ENCODE peak calls at places on chromosomes 2 and 18, in five cellular contexts. One of them, this sample, is unnamed.

GRCh38 chr2:235218486-235218907 is 266.7 kb downstream of the SH3BP4 start:
- DNase-seq in AG10803: peak
- DNase-seq in CD4-positive, alpha-beta memory T cell: no peak
- DNase-seq in astrocyte: no peak
- DNase-seq in fibroblast of lung: no peak
- DNase-seq in this sample: no peak

GRCh38 chr18:6593142-6593889 is 136.2 kb upstream of the ARHGAP28 start:
- DNase-seq in AG10803: peak
- DNase-seq in CD4-positive, alpha-beta memory T cell: no peak
- DNase-seq in astrocyte: peak
- DNase-seq in fibroblast of lung: no peak
- DNase-seq in this sample: no peak

GRCh38 chr18:14970027-14970426 is 222.1 kb downstream of the ANKRD30B start:
- DNase-seq in AG10803: peak
- DNase-seq in CD4-positive, alpha-beta memory T cell: no peak
- DNase-seq in astrocyte: no peak
- DNase-seq in fibroblast of lung: peak
- DNase-seq in this sample: no peak

GRCh38 chr2:124382067-124382618 is 357.1 kb downstream of the CNTNAP5 start:
- DNase-seq in AG10803: no peak
- DNase-seq in CD4-positive, alpha-beta memory T cell: no peak
- DNase-seq in astrocyte: no peak
- DNase-seq in fibroblast of lung: no peak
- DNase-seq in this sample: no peak

GRCh38 chr2:127612111-127612822 is 33.7 kb upstream of the GPR17 start:
- DNase-seq in AG10803: no peak
- DNase-seq in CD4-positive, alpha-beta memory T cell: no peak
- DNase-seq in astrocyte: no peak
- DNase-seq in fibroblast of lung: no peak
- DNase-seq in this sample: no peak

GRCh38 chr2:184444217-184444616 is 154.1 kb upstream of the ZNF804A start:
- DNase-seq in AG10803: no peak
- DNase-seq in CD4-positive, alpha-beta memory T cell: no peak
- DNase-seq in astrocyte: no peak
- DNase-seq in fibroblast of lung: no peak
- DNase-seq in this sample: peak

GRCh38 chr2:169254774-169255173 is 107.6 kb downstream of the LRP2 start:
- DNase-seq in AG10803: no peak
- DNase-seq in CD4-positive, alpha-beta memory T cell: no peak
- DNase-seq in astrocyte: no peak
- DNase-seq in fibroblast of lung: no peak
- DNase-seq in this sample: no peak

GRCh38 chr18:7812431-7813063 is 245.4 kb downstream of the PTPRM start:
- DNase-seq in AG10803: peak
- DNase-seq in CD4-positive, alpha-beta memory T cell: no peak
- DNase-seq in astrocyte: peak
- DNase-seq in fibroblast of lung: peak
- DNase-seq in this sample: no peak

GRCh38 chr2:241775223-241776177 is 1.1 kb upstream of the GAL3ST2 start:
- DNase-seq in AG10803: no peak
- DNase-seq in CD4-positive, alpha-beta memory T cell: no peak
- DNase-seq in astrocyte: no peak
- DNase-seq in fibroblast of lung: no peak
- DNase-seq in this sample: no peak

GRCh38 chr2:94947097-94948016 is 76.1 kb downstream of the TEKT4 start:
- DNase-seq in AG10803: no peak
- DNase-seq in CD4-positive, alpha-beta memory T cell: no peak
- DNase-seq in astrocyte: no peak
- DNase-seq in fibroblast of lung: no peak
- DNase-seq in this sample: no peak

GRCh38 chr2:128536925-128537620 is 218.4 kb upstream of the HS6ST1 start:
- DNase-seq in AG10803: peak
- DNase-seq in CD4-positive, alpha-beta memory T cell: no peak
- DNase-seq in astrocyte: peak
- DNase-seq in fibroblast of lung: peak
- DNase-seq in this sample: no peak

GRCh38 chr2:122491011-122491410 is 735.6 kb downstream of the TSN start:
- DNase-seq in AG10803: no peak
- DNase-seq in CD4-positive, alpha-beta memory T cell: no peak
- DNase-seq in astrocyte: no peak
- DNase-seq in fibroblast of lung: no peak
- DNase-seq in this sample: no peak

GRCh38 chr18:64103979-64104378 is 44.9 kb downstream of the LINC00305 start:
- DNase-seq in AG10803: no peak
- DNase-seq in CD4-positive, alpha-beta memory T cell: no peak
- DNase-seq in astrocyte: no peak
- DNase-seq in fibroblast of lung: no peak
- DNase-seq in this sample: no peak

GRCh38 chr18:961644-962355 is 57.1 kb downstream of the ADCYAP1 start:
- DNase-seq in AG10803: peak
- DNase-seq in CD4-positive, alpha-beta memory T cell: peak
- DNase-seq in astrocyte: no peak
- DNase-seq in fibroblast of lung: peak
- DNase-seq in this sample: no peak

GRCh38 chr2:130908832-130909231 is 72.1 kb downstream of the ARHGEF4 start:
- DNase-seq in AG10803: no peak
- DNase-seq in CD4-positive, alpha-beta memory T cell: no peak
- DNase-seq in astrocyte: no peak
- DNase-seq in fibroblast of lung: no peak
- DNase-seq in this sample: no peak

GRCh38 chr18:25454270-25454659 is 102.3 kb upstream of the ZNF521 start:
- DNase-seq in AG10803: no peak
- DNase-seq in CD4-positive, alpha-beta memory T cell: no peak
- DNase-seq in astrocyte: no peak
- DNase-seq in fibroblast of lung: no peak
- DNase-seq in this sample: no peak

GRCh38 chr2:230068658-230069080 is at the start of gene SLC16A14:
- DNase-seq in AG10803: peak
- DNase-seq in CD4-positive, alpha-beta memory T cell: peak
- DNase-seq in astrocyte: peak
- DNase-seq in fibroblast of lung: peak
- DNase-seq in this sample: no peak

GRCh38 chr2:170596576-170596975 is 118.6 kb upstream of the SP5 start:
- DNase-seq in AG10803: no peak
- DNase-seq in CD4-positive, alpha-beta memory T cell: no peak
- DNase-seq in astrocyte: no peak
- DNase-seq in fibroblast of lung: no peak
- DNase-seq in this sample: no peak

GRCh38 chr2:11397046-11397445 is 52.6 kb upstream of the ROCK2 start:
- DNase-seq in AG10803: no peak
- DNase-seq in CD4-positive, alpha-beta memory T cell: no peak
- DNase-seq in astrocyte: no peak
- DNase-seq in fibroblast of lung: no peak
- DNase-seq in this sample: no peak

GRCh38 chr18:2723207-2723606 is 67.7 kb downstream of the SMCHD1 start:
- DNase-seq in AG10803: no peak
- DNase-seq in CD4-positive, alpha-beta memory T cell: no peak
- DNase-seq in astrocyte: no peak
- DNase-seq in fibroblast of lung: no peak
- DNase-seq in this sample: no peak

GRCh38 chr2:23614701-23615100 is 229.7 kb downstream of the KLHL29 start:
- DNase-seq in AG10803: no peak
- DNase-seq in CD4-positive, alpha-beta memory T cell: no peak
- DNase-seq in astrocyte: no peak
- DNase-seq in fibroblast of lung: no peak
- DNase-seq in this sample: no peak

GRCh38 chr2:143226714-143227541 is 97.7 kb downstream of the ARHGAP15 start:
- DNase-seq in AG10803: no peak
- DNase-seq in CD4-positive, alpha-beta memory T cell: no peak
- DNase-seq in astrocyte: no peak
- DNase-seq in fibroblast of lung: no peak
- DNase-seq in this sample: no peak

GRCh38 chr2:32627441-32627900 is 379 bp upstream of the TTC27 start:
- DNase-seq in AG10803: peak
- DNase-seq in CD4-positive, alpha-beta memory T cell: no peak
- DNase-seq in astrocyte: peak
- DNase-seq in fibroblast of lung: peak
- DNase-seq in this sample: no peak

GRCh38 chr2:32627901-32628645 is at the start of gene TTC27:
- DNase-seq in AG10803: peak
- DNase-seq in CD4-positive, alpha-beta memory T cell: peak
- DNase-seq in astrocyte: peak
- DNase-seq in fibroblast of lung: peak
- DNase-seq in this sample: peak

GRCh38 chr2:32624813-32625212 is 3.0 kb upstream of the TTC27 start:
- DNase-seq in AG10803: no peak
- DNase-seq in CD4-positive, alpha-beta memory T cell: no peak
- DNase-seq in astrocyte: no peak
- DNase-seq in fibroblast of lung: no peak
- DNase-seq in this sample: no peak

GRCh38 chr2:32623311-32623706 is 4.5 kb upstream of the TTC27 start:
- DNase-seq in AG10803: no peak
- DNase-seq in CD4-positive, alpha-beta memory T cell: no peak
- DNase-seq in astrocyte: no peak
- DNase-seq in fibroblast of lung: no peak
- DNase-seq in this sample: no peak

DNA sequence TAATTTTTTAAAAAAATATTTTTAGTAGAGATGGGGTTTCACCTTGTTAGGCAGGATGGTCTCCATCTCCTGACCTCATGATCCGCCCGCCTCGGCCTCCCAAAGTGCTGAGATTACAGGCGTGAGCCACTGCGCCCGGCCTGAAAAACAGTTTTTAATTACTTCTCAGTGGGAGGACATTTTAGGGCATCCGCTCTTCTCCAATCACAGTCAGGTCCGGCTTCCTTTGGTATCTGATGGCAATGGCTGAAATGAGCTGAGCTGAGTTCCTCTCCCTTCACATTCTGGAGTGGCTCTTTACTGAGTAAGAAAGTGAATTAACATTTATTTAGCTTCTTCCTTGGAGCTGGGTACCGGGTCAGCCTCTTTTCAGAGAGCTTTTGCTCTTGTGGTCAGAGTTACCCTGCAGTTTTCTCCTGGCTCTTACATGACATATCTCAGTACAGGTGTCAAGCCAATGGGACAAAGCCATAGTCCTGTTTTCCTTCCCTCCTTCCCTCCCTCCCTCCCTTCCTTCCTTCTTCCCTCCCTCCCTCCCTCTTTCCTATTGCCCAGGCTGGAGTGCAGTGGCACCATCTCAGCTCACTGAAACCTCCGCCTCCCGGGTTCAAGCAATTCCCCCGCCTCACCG is 1.1 kb upstream of the TTC27 start:
- DNase-seq in AG10803: no peak
- DNase-seq in CD4-positive, alpha-beta memory T cell: no peak
- DNase-seq in astrocyte: no peak
- DNase-seq in fibroblast of lung: no peak
- DNase-seq in this sample: no peak
- H3K4me3 ChIP-seq in AG10803: no peak
- H3K4me3 ChIP-seq in CD4-positive, alpha-beta memory T cell: peak
- H3K4me3 ChIP-seq in astrocyte: no peak
- H3K4me3 ChIP-seq in fibroblast of lung: no peak
- H3K4me3 ChIP-seq in this sample: peak

DNA sequence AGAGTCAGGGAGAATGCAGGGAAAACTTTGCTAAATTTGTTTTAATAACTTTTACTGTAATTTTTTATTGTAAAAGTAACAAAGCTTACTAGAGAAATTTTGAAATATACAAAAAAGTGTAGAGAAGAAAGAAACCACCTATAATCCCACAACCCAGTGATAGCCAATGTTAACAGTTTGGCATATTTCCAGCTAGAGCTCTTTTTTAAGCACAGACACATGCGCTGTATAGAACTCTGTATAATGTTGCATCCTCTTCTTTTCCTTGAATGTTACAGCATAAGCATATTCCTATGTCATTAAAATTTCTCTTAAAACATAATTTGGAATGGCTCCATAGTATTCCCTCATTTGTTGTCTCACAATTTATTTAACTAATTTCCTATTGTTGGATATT is 37.4 kb upstream of the EPAS1 start:
- DNase-seq in AG10803: no peak
- DNase-seq in CD4-positive, alpha-beta memory T cell: no peak
- DNase-seq in astrocyte: no peak
- DNase-seq in fibroblast of lung: no peak
- DNase-seq in this sample: no peak
- H3K4me3 ChIP-seq in AG10803: no peak
- H3K4me3 ChIP-seq in CD4-positive, alpha-beta memory T cell: no peak
- H3K4me3 ChIP-seq in astrocyte: no peak
- H3K4me3 ChIP-seq in fibroblast of lung: no peak
- H3K4me3 ChIP-seq in this sample: no peak

GRCh38 chr2:174586418-174586817 is 11.2 kb downstream of the WIPF1 start:
- DNase-seq in AG10803: no peak
- DNase-seq in CD4-positive, alpha-beta memory T cell: no peak
- DNase-seq in astrocyte: no peak
- DNase-seq in fibroblast of lung: no peak
- DNase-seq in this sample: no peak
- H3K4me3 ChIP-seq in AG10803: no peak
- H3K4me3 ChIP-seq in CD4-positive, alpha-beta memory T cell: no peak
- H3K4me3 ChIP-seq in astrocyte: no peak
- H3K4me3 ChIP-seq in fibroblast of lung: no peak
- H3K4me3 ChIP-seq in this sample: no peak

GRCh38 chr2:43268066-43268971 is 41.9 kb upstream of the ZFP36L2 start:
- DNase-seq in AG10803: peak
- DNase-seq in CD4-positive, alpha-beta memory T cell: no peak
- DNase-seq in astrocyte: no peak
- DNase-seq in fibroblast of lung: no peak
- DNase-seq in this sample: no peak
- H3K4me3 ChIP-seq in AG10803: peak
- H3K4me3 ChIP-seq in CD4-positive, alpha-beta memory T cell: no peak
- H3K4me3 ChIP-seq in astrocyte: no peak
- H3K4me3 ChIP-seq in fibroblast of lung: no peak
- H3K4me3 ChIP-seq in this sample: no peak

GRCh38 chr2:191845876-191846786 is 757 bp downstream of the CAVIN2 start:
- DNase-seq in AG10803: no peak
- DNase-seq in CD4-positive, alpha-beta memory T cell: no peak
- DNase-seq in astrocyte: no peak
- DNase-seq in fibroblast of lung: no peak
- DNase-seq in this sample: no peak
- H3K4me3 ChIP-seq in AG10803: peak
- H3K4me3 ChIP-seq in CD4-positive, alpha-beta memory T cell: no peak
- H3K4me3 ChIP-seq in astrocyte: peak
- H3K4me3 ChIP-seq in fibroblast of lung: peak
- H3K4me3 ChIP-seq in this sample: no peak

GRCh38 chr2:28751102-28751955 is at the start of gene PPP1CB:
- DNase-seq in AG10803: peak
- DNase-seq in CD4-positive, alpha-beta memory T cell: peak
- DNase-seq in astrocyte: peak
- DNase-seq in fibroblast of lung: peak
- DNase-seq in this sample: peak
- H3K4me3 ChIP-seq in AG10803: peak
- H3K4me3 ChIP-seq in CD4-positive, alpha-beta memory T cell: peak
- H3K4me3 ChIP-seq in astrocyte: peak
- H3K4me3 ChIP-seq in fibroblast of lung: peak
- H3K4me3 ChIP-seq in this sample: peak

GRCh38 chr18:9711361-9712129 is 3.4 kb downstream of the RAB31 start:
- DNase-seq in AG10803: no peak
- DNase-seq in CD4-positive, alpha-beta memory T cell: no peak
- DNase-seq in astrocyte: no peak
- DNase-seq in fibroblast of lung: no peak
- DNase-seq in this sample: peak

GRCh38 chr18:9708057-9708881 is at the start of gene RAB31:
- DNase-seq in AG10803: peak
- DNase-seq in CD4-positive, alpha-beta memory T cell: no peak
- DNase-seq in astrocyte: peak
- DNase-seq in fibroblast of lung: peak
- DNase-seq in this sample: no peak

GRCh38 chr18:9712130-9712577 is 4.1 kb downstream of the RAB31 start:
- DNase-seq in AG10803: no peak
- DNase-seq in CD4-positive, alpha-beta memory T cell: no peak
- DNase-seq in astrocyte: no peak
- DNase-seq in fibroblast of lung: no peak
- DNase-seq in this sample: no peak

GRCh38 chr18:9708882-9709877 is 1.1 kb downstream of the RAB31 start:
- DNase-seq in AG10803: peak
- DNase-seq in CD4-positive, alpha-beta memory T cell: no peak
- DNase-seq in astrocyte: no peak
- DNase-seq in fibroblast of lung: no peak
- DNase-seq in this sample: no peak

GRCh38 chr18:9710037-9710436 is 1.9 kb downstream of the RAB31 start:
- DNase-seq in AG10803: no peak
- DNase-seq in CD4-positive, alpha-beta memory T cell: no peak
- DNase-seq in astrocyte: no peak
- DNase-seq in fibroblast of lung: no peak
- DNase-seq in this sample: no peak
- H3K4me3 ChIP-seq in AG10803: peak
- H3K4me3 ChIP-seq in CD4-positive, alpha-beta memory T cell: no peak
- H3K4me3 ChIP-seq in astrocyte: peak
- H3K4me3 ChIP-seq in fibroblast of lung: peak
- H3K4me3 ChIP-seq in this sample: peak